ENCODE peak calls at places on chromosomes 13 and 19, in nine cellular contexts. R, K, G, E, V, H, X, S and C are unnamed samples.

GRCh38 chr13:42011601-42012401 is 36.6 kb upstream of the DGKH start:
- DNase-seq in K (peak), S (no peak), H (no peak), G (no peak), V (peak), E (no peak), X (peak), R (no peak), C (no peak)

GRCh38 chr19:2057484-2058469 is 6.7 kb upstream of the MKNK2 start:
- DNase-seq in V (no peak), G (no peak), E (no peak), K (no peak), H (no peak), X (no peak), S (no peak), R (no peak), C (no peak)

GRCh38 chr13:101449971-101450748 is 2.3 kb upstream of the ITGBL1 start:
- DNase-seq in X (no peak), G (peak), H (no peak), R (no peak), S (no peak), K (peak), V (peak), E (peak), C (peak)

GRCh38 chr19:51179297-51179696 is 37.2 kb downstream of the SIGLEC7 start:
- DNase-seq in H (no peak), S (no peak), R (no peak), G (no peak), V (no peak), K (no peak), E (no peak), X (no peak), C (no peak)

GRCh38 chr13:49371943-49372636 is 71.8 kb downstream of the CAB39L start:
- DNase-seq in X (no peak), V (no peak), S (no peak), K (no peak), G (no peak), R (no peak), H (no peak), E (peak), C (peak)

GRCh38 chr13:112179995-112180394 is 113.0 kb downstream of the SOX1 start:
- DNase-seq in K (no peak), R (no peak), E (no peak), X (no peak), G (no peak), H (no peak), V (no peak), S (no peak), C (no peak)

GRCh38 chr13:66207610-66208009 is 1022.5 kb downstream of the PCDH9 start:
- DNase-seq in X (no peak), H (no peak), S (no peak), R (no peak), G (no peak), E (peak), K (no peak), V (no peak), C (no peak)

GRCh38 chr19:369876-370275 is 25.3 kb upstream of the MIER2 start:
- DNase-seq in H (no peak), K (no peak), E (no peak), G (no peak), X (no peak), R (no peak), V (no peak), S (no peak), C (no peak)

GRCh38 chr19:47762615-47763308 is 15.7 kb upstream of the SELENOW start:
- DNase-seq in X (no peak), E (no peak), G (no peak), H (no peak), V (peak), K (peak), S (no peak), R (no peak), C (no peak)

GRCh38 chr13:57629391-57629804 is 2.1 kb upstream of the PCDH17 start:
- DNase-seq in S (peak), E (no peak), R (no peak), X (no peak), K (no peak), G (no peak), V (no peak), H (no peak), C (no peak)

GRCh38 chr19:3338541-3339181 is 27.7 kb upstream of the NFIC start:
- DNase-seq in R (no peak), X (peak), V (no peak), G (no peak), S (no peak), H (no peak), E (no peak), K (no peak), C (no peak)

GRCh38 chr19:33819496-33819874 is 22.8 kb downstream of the KCTD15 start:
- DNase-seq in V (no peak), R (no peak), E (no peak), G (no peak), X (no peak), S (no peak), H (peak), K (no peak), C (no peak)

GRCh38 chr19:33818426-33818825 is 21.8 kb downstream of the KCTD15 start:
- DNase-seq in G (no peak), E (no peak), K (no peak), X (no peak), S (peak), V (no peak), H (no peak), R (no peak), C (no peak)

GRCh38 chr19:33821871-33822270 is 25.2 kb downstream of the KCTD15 start:
- DNase-seq in E (no peak), X (no peak), V (no peak), S (no peak), G (no peak), R (no peak), H (no peak), K (no peak), C (peak)

GRCh38 chr19:33823341-33823740 is 26.7 kb downstream of the KCTD15 start:
- DNase-seq in V (no peak), H (no peak), X (no peak), S (no peak), E (no peak), K (no peak), G (no peak), R (no peak), C (no peak)

DNA sequence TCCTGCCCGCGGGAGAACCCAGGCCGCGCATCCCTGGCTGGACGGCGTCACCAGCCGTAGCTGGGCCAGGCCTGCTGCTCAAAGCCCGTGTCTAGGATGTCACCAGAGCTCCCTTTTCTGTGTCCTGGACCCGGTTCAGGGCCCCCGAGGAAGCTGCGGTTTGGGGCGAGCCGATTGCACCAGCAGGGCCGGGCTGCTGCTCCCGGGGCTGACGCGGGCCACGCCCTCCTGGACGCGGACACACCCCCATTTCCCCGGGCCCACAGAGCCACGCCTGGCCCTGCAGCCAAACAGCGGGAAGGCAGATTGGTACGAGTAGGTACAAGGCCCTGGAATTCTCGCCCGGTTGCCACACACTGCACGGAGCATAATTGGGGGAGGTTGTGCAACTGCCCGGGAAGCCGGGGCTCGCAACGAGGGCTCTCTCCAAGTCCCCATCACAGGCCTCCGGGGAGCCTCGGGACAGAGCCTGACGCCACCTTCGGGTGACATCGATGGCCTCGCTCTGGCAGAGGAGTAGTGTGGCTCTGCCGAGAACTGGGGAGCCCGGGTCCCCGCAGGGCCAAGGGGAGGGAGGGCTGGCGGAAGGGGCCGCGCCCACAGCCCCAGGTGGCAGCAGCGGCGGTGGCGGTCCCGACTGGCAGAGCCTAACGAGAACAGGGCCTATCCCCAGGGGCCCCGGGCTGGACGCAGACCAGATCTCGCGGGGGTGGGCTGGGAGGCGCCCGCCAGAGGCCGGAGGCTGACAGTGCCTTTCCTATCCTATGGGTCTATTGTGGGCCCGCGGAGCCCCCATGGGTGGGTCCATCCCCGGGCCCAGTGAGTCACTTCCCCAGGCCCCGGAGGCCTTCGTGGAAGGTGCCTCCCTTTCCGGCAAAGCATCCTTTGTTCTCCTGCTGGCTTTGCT is 23.5 kb downstream of the KCTD15 start:
- DNase-seq in V (peak), R (no peak), S (peak), G (peak), X (peak), H (peak), K (peak), E (peak), C (peak)
- H3K4me3 ChIP-seq in V (no peak), R (no peak), S (no peak), G (no peak), X (peak), H (peak), K (no peak), E (peak), C (peak)

DNA sequence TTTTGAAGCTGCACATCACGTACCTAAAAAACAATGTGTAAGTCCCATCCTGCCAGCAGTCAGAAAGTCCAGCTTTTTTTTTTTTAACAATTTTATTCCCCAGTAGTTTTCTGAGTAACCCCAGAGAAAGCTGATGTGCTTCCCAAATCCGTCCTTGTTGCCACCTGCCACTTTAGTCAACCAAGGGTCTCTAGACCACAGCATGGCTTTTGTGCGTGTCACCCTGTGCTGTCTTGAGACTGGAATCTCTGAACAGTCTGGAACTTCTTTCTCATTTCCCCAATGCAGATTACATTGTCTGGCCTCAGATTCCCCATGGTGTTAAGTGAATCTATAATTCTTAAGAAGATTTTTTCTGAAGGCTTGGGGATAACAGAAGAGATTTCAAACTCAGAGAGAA is 289.2 kb upstream of the KLF12 start:
- DNase-seq in V (no peak), E (peak), K (no peak), H (no peak), S (no peak), R (no peak), X (no peak), G (no peak), C (no peak)
- H3K4me2 ChIP-seq in V (no peak), E (no peak), K (no peak), H (no peak), S (no peak), R (no peak), X (no peak), G (no peak), C (no peak)

DNA sequence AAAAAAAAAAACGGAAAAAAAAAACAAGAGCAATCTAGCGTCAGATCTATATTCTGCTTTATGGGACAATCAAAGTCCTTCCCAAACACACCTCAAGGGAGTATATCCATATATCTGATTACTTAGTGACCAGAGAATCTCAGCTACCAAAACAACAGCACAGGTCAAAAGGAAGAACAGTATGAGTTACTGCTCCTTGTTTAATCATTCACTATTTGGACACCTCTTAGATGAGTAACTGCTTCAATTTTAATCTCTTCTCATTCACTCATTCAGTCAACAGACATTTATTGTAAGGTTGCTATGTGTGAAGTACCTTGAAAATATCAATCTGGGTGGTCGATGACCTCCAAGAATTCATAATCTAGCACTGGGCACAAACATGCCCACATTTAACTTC is 193.2 kb downstream of the IRS2 start:
- DNase-seq in R (no peak), H (no peak), V (no peak), G (no peak), K (no peak), E (no peak), S (no peak), X (no peak), C (no peak)
- H3K4me3 ChIP-seq in R (no peak), H (no peak), V (no peak), G (no peak), K (no peak), E (no peak), S (no peak), X (no peak), C (no peak)

GRCh38 chr19:56821675-56822074 is 18.9 kb downstream of the PEG3 start:
- DNase-seq in S (no peak), E (no peak), V (no peak), G (no peak), X (no peak), R (no peak), K (no peak), H (no peak), C (no peak)

GRCh38 chr19:56823417-56823816 is 17.1 kb downstream of the PEG3 start:
- DNase-seq in V (no peak), S (no peak), E (no peak), X (no peak), R (no peak), H (no peak), G (no peak), K (no peak), C (no peak)

GRCh38 chr19:56822755-56823154 is 17.8 kb downstream of the PEG3 start:
- DNase-seq in H (no peak), S (no peak), X (no peak), R (no peak), V (no peak), G (no peak), E (no peak), K (no peak), C (no peak)

GRCh38 chr19:56823956-56824355 is 16.6 kb downstream of the PEG3 start:
- DNase-seq in E (no peak), H (no peak), K (no peak), G (no peak), V (no peak), R (no peak), X (no peak), S (no peak), C (no peak)

DNA sequence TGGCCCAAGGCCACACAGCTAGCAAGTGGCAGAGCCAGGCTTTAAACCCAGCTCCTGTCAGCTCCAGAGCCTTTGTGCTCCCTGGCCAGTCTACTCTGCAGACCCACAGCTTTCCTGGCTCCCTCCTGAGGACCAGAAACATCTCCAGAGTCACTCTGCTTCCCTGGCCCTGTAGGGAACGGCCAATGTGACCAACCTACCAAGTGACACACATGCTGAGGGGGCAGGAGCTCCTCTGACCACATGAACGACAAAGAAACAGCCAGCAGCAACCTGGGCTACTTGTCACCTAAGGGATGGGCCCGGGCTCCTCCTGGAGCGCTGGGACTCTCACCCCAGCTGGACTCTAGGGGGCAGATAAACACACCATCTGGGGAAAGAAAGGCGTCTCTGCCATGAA is 19.3 kb downstream of the PEG3 start:
- DNase-seq in K (peak), G (no peak), H (no peak), V (no peak), S (no peak), E (no peak), R (no peak), X (no peak), C (no peak)
- H3K4me2 ChIP-seq in K (no peak), G (no peak), H (no peak), V (no peak), S (no peak), E (no peak), R (no peak), X (no peak), C (no peak)

GRCh38 chr13:78759704-78760103 is 100.7 kb upstream of the OBI1 start:
- DNase-seq in E (no peak), R (no peak), H (no peak), V (no peak), X (no peak), S (peak), G (no peak), K (no peak), C (no peak)
- H3K4me3 ChIP-seq in E (no peak), R (no peak), H (no peak), V (no peak), X (no peak), S (no peak), G (no peak), K (no peak), C (no peak)

GRCh38 chr19:19662866-19663291 is 597 bp downstream of the ATP13A1 start:
- DNase-seq in G (peak), E (no peak), V (no peak), R (no peak), X (no peak), S (no peak), K (peak), H (no peak), C (no peak)
- H3K4me2 ChIP-seq in G (peak), E (peak), V (peak), R (peak), X (peak), S (peak), K (peak), H (peak), C (peak)